ENCODE peak calls at places on chromosome 7, in five cellular contexts. W is CD8-positive, alpha-beta T cell; U is breast epithelium; K is thoracic aorta; R is astrocyte of the spinal cord. A is an unnamed sample.

GRCh38 chr7:138798836-138799235 is 840 bp upstream of the ATP6V0A4 start:
- DNase-seq in R (no peak), W (no peak), U (no peak), K (no peak), A (no peak)

GRCh38 chr7:27165655-27166474 is 528 bp upstream of the HOXA9 start:
- DNase-seq in K (no peak), R (no peak), U (no peak), W (no peak), A (peak)

GRCh38 chr7:76233538-76234281 is 32.0 kb downstream of the SRRM3 start:
- DNase-seq in K (no peak), R (no peak), W (no peak), U (no peak), A (no peak)

GRCh38 chr7:44213872-44214595 is 13.3 kb downstream of the YKT6 start:
- DNase-seq in W (no peak), U (no peak), K (no peak), R (peak), A (no peak)

GRCh38 chr7:42222891-42223290 is 14.1 kb downstream of the GLI3 start:
- DNase-seq in U (no peak), R (no peak), K (no peak), W (no peak), A (no peak)

GRCh38 chr7:135980665-135981180 is 3.6 kb upstream of the MTPN start:
- DNase-seq in R (peak), U (no peak), W (peak), K (no peak), A (no peak)

GRCh38 chr7:121336579-121336978 is 7.8 kb downstream of the WNT16 start:
- DNase-seq in K (no peak), U (no peak), W (no peak), R (no peak), A (no peak)

GRCh38 chr7:141073173-141073640 is 657 bp upstream of the TMEM178B start:
- DNase-seq in W (no peak), R (peak), U (no peak), K (no peak), A (no peak)

GRCh38 chr7:591856-592628 is 72.4 kb upstream of the PDGFA start:
- DNase-seq in K (no peak), U (no peak), R (no peak), W (no peak), A (no peak)

GRCh38 chr7:153354071-153354470 is 594.5 kb downstream of the ACTR3B start:
- DNase-seq in U (no peak), R (no peak), W (no peak), K (no peak), A (no peak)

GRCh38 chr7:120421151-120421651 is 148.2 kb downstream of the KCND2 start:
- DNase-seq in K (no peak), R (no peak), U (no peak), W (no peak), A (no peak)

GRCh38 chr7:19701471-19701870 is 7.4 kb downstream of the POLR1F start:
- DNase-seq in W (no peak), R (no peak), K (no peak), U (no peak), A (no peak)

GRCh38 chr7:19944363-19945120 is 171.1 kb upstream of the TMEM196 start:
- DNase-seq in W (no peak), U (no peak), R (no peak), K (no peak), A (no peak)

GRCh38 chr7:114432627-114433026 is 18.0 kb downstream of the FOXP2 start:
- DNase-seq in U (no peak), R (no peak), K (no peak), W (no peak), A (no peak)

GRCh38 chr7:99709260-99709659 is 25.7 kb downstream of the CYP3A7 start:
- DNase-seq in R (no peak), U (no peak), W (no peak), K (no peak), A (no peak)

GRCh38 chr7:42053834-42054233 is 183.2 kb downstream of the GLI3 start:
- DNase-seq in U (no peak), W (no peak), K (no peak), R (no peak), A (no peak)

GRCh38 chr7:1046722-1047679 is 2.7 kb downstream of the GPR146 start:
- DNase-seq in W (no peak), U (no peak), K (no peak), R (no peak), A (peak)

GRCh38 chr7:25857376-25858067 is 294.5 kb upstream of the NFE2L3 start:
- DNase-seq in R (no peak), K (no peak), W (no peak), U (no peak), A (no peak)

GRCh38 chr7:139058963-139059362 is 23.1 kb upstream of the ZC3HAV1L start:
- DNase-seq in K (no peak), U (no peak), R (peak), W (no peak), A (no peak)

DNA sequence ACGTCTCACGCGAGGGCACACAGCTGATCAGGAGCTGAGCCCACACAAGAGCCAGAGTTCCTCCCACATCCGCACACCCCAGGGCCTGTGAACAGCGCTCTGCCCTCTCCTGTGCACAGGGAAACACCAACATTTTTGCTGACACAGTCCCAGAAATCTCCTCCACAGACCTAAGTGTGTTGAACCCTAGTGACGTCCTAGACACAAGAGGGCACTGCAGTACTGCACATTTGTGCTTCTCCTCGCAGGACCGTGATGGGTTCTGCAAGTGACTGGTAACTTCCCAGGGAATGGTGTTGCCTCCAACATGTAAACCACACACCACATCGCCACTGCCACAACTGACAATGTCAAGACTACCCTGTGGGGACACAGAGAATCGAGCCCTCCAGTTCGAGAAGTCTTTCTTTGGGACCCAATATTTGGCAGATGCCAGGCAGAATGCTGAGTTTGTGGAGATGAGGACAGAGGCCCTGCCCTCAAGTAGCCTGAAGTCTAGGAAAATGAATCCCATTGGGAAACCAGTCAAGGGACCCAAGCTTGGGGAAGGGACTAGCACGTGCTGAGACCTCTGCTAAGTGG is 170.3 kb downstream of the PAXIP1 start:
- DNase-seq in W (no peak), U (no peak), K (no peak), R (no peak), A (no peak)
- TF ChIP-seq CTCF in W (no peak), U (no peak), K (no peak), R (no peak), A (no peak)

GRCh38 chr7:113198226-113198625 is 79.9 kb upstream of the SMIM30 start:
- DNase-seq in R (no peak), U (no peak), K (no peak), W (no peak), A (no peak)
- H3K4me3 ChIP-seq in R (no peak), U (no peak), K (no peak), W (no peak), A (no peak)

GRCh38 chr7:124857672-124858235 is 71.9 kb downstream of the POT1 start:
- DNase-seq in U (no peak), K (no peak), W (no peak), R (no peak), A (peak)

DNA sequence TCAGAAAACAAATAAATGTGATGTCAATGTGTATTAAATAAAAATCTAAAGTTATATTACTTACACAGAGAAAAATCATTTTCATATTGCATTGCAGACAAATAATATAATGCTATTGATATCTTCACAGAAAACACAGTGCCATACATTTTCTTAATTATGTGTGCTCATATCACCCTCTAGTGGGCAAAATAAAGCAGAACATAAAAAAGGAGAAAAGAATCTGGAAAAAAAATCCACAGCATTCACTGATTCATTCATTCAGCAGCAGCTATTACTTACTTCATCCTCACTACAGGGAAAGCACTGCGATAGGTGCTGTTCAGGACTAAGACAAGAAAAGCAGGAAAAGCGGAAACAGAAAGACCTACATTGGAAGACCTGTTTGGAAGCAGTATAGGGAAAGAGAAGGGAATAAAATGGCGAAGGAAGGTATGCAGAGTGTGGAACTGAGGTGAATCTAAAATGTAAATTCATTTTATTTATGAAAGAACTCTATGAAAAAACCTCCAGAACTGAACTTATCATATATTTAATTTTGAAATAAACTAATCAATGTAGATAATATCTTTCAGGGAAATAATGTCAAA is 73.2 kb downstream of the POT1 start:
- DNase-seq in K (no peak), U (no peak), R (peak), W (no peak), A (no peak)
- TF ChIP-seq CTCF in K (peak), U (peak), R (peak), W (peak), A (peak)

GRCh38 chr7:65839846-65840245 is 33.0 kb upstream of the VKORC1L1 start:
- DNase-seq in U (no peak), K (no peak), W (no peak), R (no peak), A (no peak)

GRCh38 chr7:65846008-65846570 is 26.8 kb upstream of the VKORC1L1 start:
- DNase-seq in K (no peak), W (no peak), U (no peak), R (no peak), A (no peak)

GRCh38 chr7:65840446-65840845 is 32.4 kb upstream of the VKORC1L1 start:
- DNase-seq in R (no peak), U (no peak), W (no peak), K (no peak), A (no peak)
- H3K4me3 ChIP-seq in R (no peak), U (no peak), W (no peak), K (no peak), A (no peak)